ENCODE peak calls at places on chromosomes 11 and 22, in ten cellular contexts. K, T, G, D, F, E, Y, I, M and L are unnamed samples.

GRCh38 chr22:30416843-30417242 is 8.7 kb upstream of the MTFP1 start:
- DNase-seq in E (no peak), T (no peak), K (no peak), Y (no peak), I (no peak), G (no peak), D (no peak), M (no peak), F (no peak), L (no peak)

GRCh38 chr11:123061403-123062157 is at the start of gene HSPA8:
- DNase-seq in G (peak; percentile 71), E (peak; percentile 94), M (peak; percentile 38), T (peak; percentile 69), Y (peak; percentile 86), K (no peak), I (no peak), D (peak; percentile 64), F (peak; percentile 71), L (peak; percentile 36)

GRCh38 chr11:132648841-132649240 is 883.5 kb downstream of the OPCML start:
- DNase-seq in E (no peak), K (no peak), I (no peak), D (no peak), T (no peak), M (no peak), G (no peak), Y (no peak), F (no peak), L (no peak)

GRCh38 chr22:38923463-38924196 is 33.8 kb upstream of the APOBEC3A start:
- DNase-seq in E (peak; percentile 66), T (peak; percentile 83), K (no peak), M (peak; percentile 62), I (peak; percentile 91), G (no peak), F (peak; percentile 58), Y (peak; percentile 65), D (peak; percentile 91), L (peak; percentile 89)

GRCh38 chr22:38230916-38231315 is 29.1 kb downstream of the MAFF start:
- DNase-seq in D (no peak), G (no peak), I (no peak), T (no peak), F (no peak), Y (no peak), M (no peak), E (no peak), K (no peak), L (no peak)

GRCh38 chr11:119351232-119351631 is 4.7 kb upstream of the MFRP start:
- DNase-seq in K (no peak), M (no peak), I (no peak), F (no peak), T (no peak), D (no peak), Y (no peak), G (no peak), E (no peak), L (no peak)

GRCh38 chr22:35638408-35638807 is 9.8 kb upstream of the APOL6 start:
- DNase-seq in M (no peak), I (no peak), F (no peak), Y (peak; percentile 92), D (peak; percentile 95), T (no peak), E (no peak), G (no peak), K (no peak), L (no peak)

GRCh38 chr11:27965559-27965958 is 142.4 kb downstream of the KIF18A start:
- DNase-seq in E (no peak), I (no peak), M (peak; percentile 70), Y (no peak), T (no peak), K (no peak), F (no peak), G (no peak), D (no peak), L (no peak)

GRCh38 chr22:26589367-26589844 is 526 bp downstream of the TPST2 start:
- DNase-seq in M (peak; percentile 76), Y (peak; percentile 61), F (peak; percentile 39), E (no peak), K (no peak), T (no peak), G (no peak), D (no peak), I (no peak), L (no peak)

GRCh38 chr11:31441296-31441695 is 68.1 kb downstream of the IMMP1L start:
- DNase-seq in M (no peak), G (no peak), Y (no peak), K (no peak), D (no peak), E (no peak), I (no peak), F (no peak), T (no peak), L (no peak)

GRCh38 chr22:40533712-40534378 is 102.7 kb downstream of the MRTFA start:
- DNase-seq in T (peak; percentile 75), D (peak; percentile 72), I (no peak), M (peak; percentile 66), K (no peak), Y (peak; percentile 75), G (peak; percentile 79), E (no peak), F (peak; percentile 68), L (no peak)

GRCh38 chr11:117064275-117064674 is 34.0 kb downstream of the SIK3 start:
- DNase-seq in I (no peak), T (peak; percentile 51), D (peak; percentile 64), G (peak; percentile 48), F (no peak), K (no peak), E (no peak), Y (peak; percentile 74), M (no peak), L (no peak)

GRCh38 chr11:2694995-2695939 is 4.5 kb downstream of the KCNQ1OT1 start:
- DNase-seq in Y (no peak), E (no peak), G (no peak), F (no peak), D (no peak), M (no peak), I (no peak), T (no peak), K (no peak), L (no peak)

GRCh38 chr11:2697871-2698270 is 1.9 kb downstream of the KCNQ1OT1 start:
- DNase-seq in G (no peak), K (no peak), D (no peak), M (no peak), I (no peak), E (no peak), F (no peak), Y (peak; percentile 35), T (peak; percentile 17), L (no peak)

GRCh38 chr11:2698386-2699184 is 1.2 kb downstream of the KCNQ1OT1 start:
- DNase-seq in E (no peak), D (no peak), K (no peak), Y (peak; percentile 58), T (peak; percentile 4), G (no peak), M (peak; percentile 30), I (no peak), F (no peak), L (no peak)

GRCh38 chr11:2694495-2694894 is 5.3 kb downstream of the KCNQ1OT1 start:
- DNase-seq in D (no peak), T (no peak), I (no peak), G (no peak), K (no peak), F (no peak), M (no peak), E (no peak), Y (no peak), L (no peak)

DNA sequence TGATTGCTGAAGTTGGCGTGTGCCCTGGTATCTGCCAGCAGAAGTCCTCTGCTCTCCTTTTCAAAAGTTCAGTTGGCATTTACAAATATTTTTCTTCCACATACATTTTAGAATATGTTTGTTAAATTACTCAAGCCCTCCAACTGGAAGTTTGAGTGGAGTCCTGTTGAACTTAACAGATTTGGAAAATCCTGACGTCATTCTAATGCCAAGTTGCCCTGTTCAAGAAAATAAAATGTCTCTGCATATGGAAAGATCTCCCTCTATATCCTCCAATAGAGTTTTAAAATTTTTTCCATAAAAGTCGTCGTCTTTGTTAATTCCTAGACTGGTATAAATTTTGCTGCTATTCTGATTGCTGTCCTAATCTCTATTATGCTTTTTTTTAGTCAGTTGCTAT is 3.3 kb downstream of the KCNQ1OT1 start:
- DNase-seq in F (no peak), D (no peak), K (no peak), M (no peak), Y (peak; percentile 12), I (no peak), G (no peak), T (no peak), E (no peak), L (no peak)
- H3K4me3 ChIP-seq in F (no peak overlapping the region), D (no peak overlapping the region), K (no peak overlapping the region), M (no peak overlapping the region), Y (peak overlapping the region; percentile 95), I (no peak overlapping the region), G (no peak overlapping the region), T (no peak overlapping the region), E (no peak overlapping the region), L (no peak overlapping the region)

DNA sequence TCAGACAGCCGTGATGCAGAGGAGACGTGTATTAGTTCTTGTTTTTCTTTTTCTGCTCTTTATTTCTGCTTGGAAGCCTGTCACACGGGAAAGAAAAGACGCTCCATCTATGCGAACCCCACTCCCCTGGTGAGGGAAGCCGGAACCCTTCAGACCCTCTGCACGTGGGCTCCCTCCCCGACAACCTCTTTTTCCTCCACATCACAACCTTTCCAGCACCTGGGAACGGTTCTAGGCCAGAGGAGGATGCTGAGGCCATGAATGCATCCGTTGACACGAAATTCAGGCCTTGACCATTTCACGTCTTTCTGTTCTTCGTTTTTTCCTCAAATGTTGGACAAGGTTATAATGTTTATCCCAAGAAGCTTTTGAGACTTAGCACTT is 85.3 kb upstream of the WNT7B start:
- DNase-seq in G (no peak), E (no peak), T (no peak), I (no peak), K (no peak), F (no peak), Y (no peak), M (no peak), D (no peak), L (no peak)
- TF ChIP-seq EZH2 in G (no peak), E (no peak), T (no peak), I (no peak), K (no peak), F (no peak), Y (no peak), M (no peak), D (no peak), L (no peak)

DNA sequence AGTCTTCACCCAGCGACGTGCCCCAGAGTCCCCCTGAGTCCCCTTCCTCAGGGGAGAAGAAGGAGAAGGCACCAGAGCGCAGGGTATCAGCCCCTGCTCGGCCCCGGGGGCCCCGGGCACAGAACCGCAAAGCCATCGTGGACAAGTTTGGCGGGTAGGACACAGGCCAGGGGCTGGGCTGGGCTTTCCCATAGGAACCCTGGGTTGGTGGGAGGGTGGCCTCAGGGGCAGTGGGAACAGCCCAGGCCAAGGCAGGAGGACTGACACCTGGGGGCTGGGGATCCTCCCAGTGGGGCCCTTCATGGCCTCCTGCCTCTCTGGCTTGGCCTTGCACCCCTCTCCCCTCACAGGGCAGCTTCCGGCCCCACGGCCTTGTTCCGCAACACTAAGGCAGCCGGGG is 8.5 kb downstream of the SMTNL1 start:
- DNase-seq in E (no peak), T (no peak), G (no peak), K (no peak), D (no peak), I (no peak), F (no peak), Y (no peak), M (no peak), L (no peak)
- H3K4me3 ChIP-seq in E (no peak overlapping the region), T (no peak overlapping the region), G (no peak overlapping the region), K (no peak overlapping the region), D (no peak overlapping the region), I (no peak overlapping the region), F (no peak overlapping the region), Y (no peak overlapping the region), M (no peak overlapping the region), L (no peak overlapping the region)

GRCh38 chr22:41913842-41914534 is 886 bp downstream of the SHISA8 start:
- DNase-seq in Y (peak; percentile 18), D (no peak), I (no peak), K (no peak), M (peak; percentile 84), G (no peak), T (no peak), F (no peak), E (no peak), L (no peak)
- TF ChIP-seq EZH2 in Y (peak; percentile 8), D (peak; percentile 97), I (no peak), K (peak; percentile 59), M (peak; percentile 69), G (no peak), T (no peak), F (no peak), E (peak; percentile 94), L (no peak)